ENCODE peak calls at places on chromosome 19, in four cellular contexts. L is PC-3, G is RWPE1, K is fibroblast of the aortic adventitia. M is an unnamed sample.

GRCh38 chr19:57648336-57649003 is 15.5 kb downstream of the ZNF211 start:
- DNase-seq in K (no peak), G (no peak), L (no peak), M (no peak)

GRCh38 chr19:35380450-35381124 is 9.7 kb downstream of the GPR42 start:
- DNase-seq in K (no peak), G (no peak), L (no peak), M (no peak)

GRCh38 chr19:48918801-48919247 is 14.7 kb upstream of the DHDH start:
- DNase-seq in L (peak; percentile 15), K (no peak), G (no peak), M (peak; percentile 49)

GRCh38 chr19:32367948-32368536 is 22.6 kb downstream of the ZNF507 start:
- DNase-seq in L (no peak), G (no peak), K (no peak), M (no peak)

GRCh38 chr19:7863157-7863970 is 10.8 kb downstream of the PRR36 start:
- DNase-seq in G (no peak), K (no peak), L (no peak), M (no peak)

GRCh38 chr19:13974073-13974472 is 21.8 kb downstream of the DCAF15 start:
- DNase-seq in G (peak; percentile 96), L (peak; percentile 27), K (no peak), M (no peak)

GRCh38 chr19:2969104-2969504 is 8.3 kb upstream of the TLE6 start:
- DNase-seq in L (no peak), K (peak; percentile 69), G (no peak), M (no peak)

GRCh38 chr19:11418518-11419506 is at the start of gene RGL3:
- DNase-seq in L (peak; percentile 33), G (no peak), K (no peak), M (peak; percentile 38)

GRCh38 chr19:19342086-19343015 is 21.7 kb downstream of the MAU2 start:
- DNase-seq in K (peak; percentile 31), G (peak; percentile 58), L (peak; percentile 64), M (peak; percentile 72)

GRCh38 chr19:39405261-39405912 is 1.3 kb upstream of the ZFP36 start:
- DNase-seq in G (no peak), L (no peak), K (peak; percentile 34), M (no peak)

GRCh38 chr19:46890423-46891170 is 29.8 kb downstream of the ARHGAP35 start:
- DNase-seq in G (no peak), K (peak; percentile 93), L (peak; percentile 92), M (no peak)

GRCh38 chr19:38394488-38394887 is 6.0 kb downstream of the SPRED3 start:
- DNase-seq in L (no peak), G (no peak), K (no peak), M (peak; percentile 86)

GRCh38 chr19:49889687-49890348 is 6.9 kb downstream of the IL4I1 start:
- DNase-seq in L (no peak), K (peak; percentile 63), G (no peak), M (peak; percentile 72)

GRCh38 chr19:48836089-48837017 is at the start of gene HSD17B14:
- DNase-seq in K (peak; percentile 38), G (no peak), L (peak; percentile 41), M (no peak)

DNA sequence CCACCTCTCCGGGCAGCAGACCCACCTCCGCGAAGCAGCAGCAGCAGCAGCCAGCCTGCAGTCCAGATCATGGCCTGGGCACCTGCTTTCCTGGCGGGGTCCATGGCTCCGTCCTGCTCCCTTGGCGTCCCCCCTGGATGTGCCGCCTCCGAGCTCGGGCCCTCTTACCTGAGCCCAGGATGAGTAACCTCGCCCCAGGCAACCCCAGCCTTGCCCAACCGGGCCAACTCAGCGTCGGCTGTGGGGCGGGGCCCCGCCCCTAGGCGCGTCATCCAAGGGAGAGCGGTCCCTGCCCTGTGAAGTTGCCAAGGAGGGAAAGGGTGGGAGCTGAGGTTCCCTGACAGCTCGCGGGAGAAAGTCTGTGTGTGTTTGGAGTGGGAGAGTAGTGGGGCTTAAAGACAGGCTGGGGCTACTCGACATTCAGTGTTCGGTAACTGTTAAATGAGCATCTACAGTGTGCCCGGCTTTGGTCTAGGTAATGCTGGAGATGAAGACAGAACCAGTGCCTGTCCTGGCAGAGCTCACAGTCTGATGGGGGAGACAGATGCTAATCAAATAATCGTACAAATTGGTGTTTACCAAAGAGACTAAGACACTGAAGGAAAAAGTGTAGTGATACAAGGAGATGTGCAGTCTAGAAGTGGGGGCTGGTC is at the start of gene LYPD3:
- DNase-seq in L (peak; percentile 93), G (peak; percentile 95), K (peak; percentile 35), M (no peak)
- TF ChIP-seq CTCF in L (no peak), G (no peak), K (no peak), M (no peak)

GRCh38 chr19:40659566-40659965 is 30.9 kb downstream of the NUMBL start:
- DNase-seq in K (peak; percentile 62), L (no peak), G (no peak), M (no peak)

GRCh38 chr19:40661616-40662015 is 28.8 kb downstream of the NUMBL start:
- DNase-seq in L (no peak), G (no peak), K (no peak), M (no peak)

GRCh38 chr19:40666803-40667438 is 23.5 kb downstream of the NUMBL start:
- DNase-seq in L (no peak), G (no peak), K (no peak), M (no peak)

GRCh38 chr19:40663712-40664692 is 26.4 kb downstream of the NUMBL start:
- DNase-seq in L (peak; percentile 26), G (no peak), K (no peak), M (peak; percentile 53)

DNA sequence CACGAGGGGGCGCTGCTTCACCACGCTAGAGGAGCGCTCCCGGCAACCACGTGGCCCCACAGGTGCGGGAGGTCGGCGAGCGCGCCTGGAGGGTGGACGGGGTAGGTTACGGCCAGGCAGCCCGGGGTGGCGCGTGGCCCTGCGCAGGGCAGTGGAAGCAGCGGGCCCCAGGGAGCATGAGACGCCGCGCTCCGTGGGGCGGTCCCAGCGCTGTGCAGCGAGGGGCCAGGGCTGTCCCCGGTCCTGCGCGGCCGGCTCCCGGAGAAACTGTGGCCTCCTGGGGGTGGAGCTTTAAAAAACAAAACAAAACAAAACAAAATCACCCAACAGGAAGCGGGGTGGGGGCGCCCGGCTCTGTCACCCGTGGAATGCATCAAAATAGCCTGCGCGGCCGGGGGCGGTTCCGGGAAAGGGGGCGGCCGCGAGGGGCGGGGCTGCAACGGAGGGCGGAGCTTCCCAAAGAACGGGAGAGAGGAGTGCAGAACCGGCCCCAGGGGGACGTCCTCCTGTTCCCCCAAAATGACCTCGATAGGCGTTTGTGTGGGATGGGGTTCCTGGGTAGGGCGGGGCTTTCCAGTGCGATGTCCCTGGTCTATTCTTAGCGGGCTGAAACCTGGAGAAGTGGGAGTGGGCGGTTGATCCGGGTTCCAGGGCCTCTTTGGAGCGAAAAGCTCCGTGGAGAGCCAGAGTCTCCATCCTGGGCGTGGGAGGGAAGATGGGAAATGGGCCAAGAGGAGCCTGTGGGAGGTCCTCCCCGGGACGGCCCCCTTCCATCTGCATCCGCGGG is 27.3 kb downstream of the NUMBL start:
- DNase-seq in K (peak; percentile 89), G (peak; percentile 77), L (peak; percentile 82), M (peak; percentile 94)
- TF ChIP-seq CTCF in K (peak; percentile 87), G (peak; percentile 96), L (peak; percentile 84), M (no peak)

DNA sequence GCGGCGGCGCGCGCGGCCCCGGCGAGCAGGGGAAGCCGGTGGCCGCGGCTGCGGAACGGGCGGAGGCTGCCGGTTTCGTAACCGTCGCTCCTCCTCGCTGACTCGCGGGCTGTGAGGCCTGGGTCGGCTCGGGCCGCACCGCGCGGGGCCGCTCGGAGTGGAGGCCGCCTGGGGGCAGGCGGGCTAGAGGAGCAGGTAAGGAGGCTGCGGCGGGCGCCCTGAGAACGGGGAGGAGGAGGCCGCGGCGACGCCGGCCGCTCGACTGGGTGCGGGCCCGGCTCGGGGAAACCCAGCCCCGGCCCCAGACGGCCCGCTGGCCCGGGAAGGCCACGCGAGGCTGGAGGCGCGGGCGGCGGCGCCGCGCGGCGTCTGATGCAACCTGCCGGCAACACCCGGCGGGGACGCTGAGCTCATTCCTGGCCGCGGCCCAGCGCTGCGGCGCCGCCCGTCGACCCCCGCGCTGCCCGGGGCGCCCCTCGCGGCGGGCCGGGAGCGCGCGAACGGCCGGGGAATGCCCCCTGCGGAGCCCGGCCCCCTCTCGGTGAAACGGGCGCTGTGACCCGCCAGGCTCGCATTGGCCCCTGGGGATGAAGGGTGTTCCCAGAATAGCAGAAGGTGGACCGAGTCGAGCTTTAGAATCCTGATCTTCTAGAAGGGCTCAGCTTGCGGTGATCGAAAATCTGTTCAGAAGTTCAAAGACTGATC is at the start of gene CEBPG:
- DNase-seq in K (peak; percentile 69), L (peak; percentile 35), G (peak; percentile 70), M (peak; percentile 80)
- TF ChIP-seq CTCF in K (peak; percentile 16), L (no peak), G (peak; percentile 39), M (peak; percentile 12)

GRCh38 chr19:55146648-55147218 is 2.3 kb downstream of the TNNT1 start:
- DNase-seq in L (peak; percentile 84), G (peak; percentile 67), K (no peak), M (no peak)
- TF ChIP-seq CTCF in L (no peak), G (no peak), K (no peak), M (no peak)

GRCh38 chr19:1590641-1591397 is 1.8 kb downstream of the MBD3 start:
- DNase-seq in G (no peak), L (no peak), K (no peak), M (peak; percentile 76)
- TF ChIP-seq CTCF in G (no peak), L (peak; percentile 27), K (peak; percentile 47), M (peak; percentile 62)

DNA sequence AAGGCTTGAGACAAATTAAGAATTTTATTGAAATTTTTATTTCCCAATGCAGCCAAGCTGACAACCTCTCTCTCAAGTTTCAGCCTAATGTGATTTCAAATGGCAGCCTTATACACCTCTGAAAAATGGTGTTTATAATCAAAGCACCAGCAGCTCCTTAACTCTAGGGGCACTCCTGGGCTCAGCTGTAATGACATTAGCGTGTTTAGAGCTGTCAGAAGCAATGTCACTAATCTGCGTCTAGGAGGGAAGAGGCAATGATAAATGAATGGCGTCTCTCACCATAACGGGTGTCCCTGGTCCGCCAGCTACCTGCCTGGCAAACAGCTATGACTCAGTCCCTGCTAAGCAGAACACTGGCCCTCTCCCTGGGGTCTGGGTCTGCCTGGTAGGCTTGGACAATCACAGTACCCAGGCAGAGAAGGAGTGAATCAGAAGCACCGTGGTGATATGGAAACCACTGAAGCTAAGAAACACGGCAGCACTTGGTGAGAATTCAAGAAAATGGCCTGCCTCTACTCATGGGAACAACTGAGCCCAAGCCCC is 131.8 kb upstream of the VSTM2B start:
- DNase-seq in G (no peak), K (no peak), L (peak; percentile 1), M (no peak)
- TF ChIP-seq CTCF in G (no peak), K (no peak), L (no peak), M (no peak)

DNA sequence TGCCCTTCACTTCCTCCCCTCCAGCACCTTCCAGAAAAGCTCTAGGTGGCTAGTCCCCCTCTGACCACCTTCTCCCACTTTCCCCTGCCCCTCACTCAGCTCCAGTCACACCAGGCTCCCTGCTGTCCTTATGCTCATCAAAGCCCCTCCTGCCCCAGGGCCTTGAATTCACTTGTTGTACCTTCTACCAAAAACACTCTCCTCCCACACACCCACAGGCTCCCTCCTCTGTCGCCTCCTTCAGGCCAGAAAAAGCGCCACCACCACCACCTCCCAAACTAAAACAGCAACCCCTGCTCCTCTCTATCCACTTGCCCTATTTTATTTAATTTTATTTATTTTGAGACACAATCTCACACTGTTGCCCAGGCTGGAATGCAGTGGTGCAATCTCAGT is 4.8 kb upstream of the CEACAM16 start:
- DNase-seq in K (no peak), G (no peak), L (no peak), M (no peak)
- TF ChIP-seq CTCF in K (peak; percentile 11), G (no peak), L (peak; percentile 49), M (peak; percentile 37)

M was measured in GM13976.